ENCODE peak calls at places on chromosomes 2 and 18, in seven cellular contexts. Z is CD8-positive, alpha-beta T cell; F is lung; L is left lung; S is mucosa of descending colon; H is RWPE2; N is Peyer's patch. O is an unnamed sample. For H3K36me3, the result is how much of the 10 kb centered on the place peaks cover.

GRCh38 chr2:188984680-188985079 is 10.5 kb downstream of the COL3A1 start:
- DNase-seq in Z (no peak), F (no peak), L (no peak), S (no peak), H (no peak), N (no peak), O (no peak)

GRCh38 chr2:11903085-11903484 is 156.7 kb downstream of the LPIN1 start:
- DNase-seq in Z (no peak), F (no peak), L (no peak), S (no peak), H (no peak), N (no peak), O (no peak)

GRCh38 chr2:179264238-179265081 is at the start of gene SESTD1:
- DNase-seq in Z (peak), F (peak), L (peak), S (peak), H (no peak), N (peak), O (no peak)

GRCh38 chr2:158781562-158781961 is 13.6 kb upstream of the DAPL1 start:
- DNase-seq in Z (no peak), F (no peak), L (no peak), S (no peak), H (no peak), N (no peak), O (peak)

GRCh38 chr2:14451312-14451711 is 181.2 kb upstream of the LRATD1 start:
- DNase-seq in Z (no peak), F (no peak), L (no peak), S (no peak), H (no peak), N (no peak), O (no peak)

GRCh38 chr2:69559696-69560482 is 83.7 kb downstream of the AAK1 start:
- DNase-seq in Z (no peak), F (no peak), L (no peak), S (no peak), H (no peak), N (no peak), O (peak)

GRCh38 chr2:179051250-179051649 is 1.3 kb upstream of the CCDC141 start:
- DNase-seq in Z (no peak), F (no peak), L (no peak), S (no peak), H (no peak), N (no peak), O (no peak)

GRCh38 chr2:38146302-38146916 is 70.5 kb upstream of the CYP1B1 start:
- DNase-seq in Z (no peak), F (no peak), L (peak), S (no peak), H (peak), N (no peak), O (peak)

GRCh38 chr18:4125939-4126250 is 329.2 kb downstream of the DLGAP1 start:
- DNase-seq in Z (no peak), F (no peak), L (no peak), S (no peak), H (no peak), N (no peak), O (no peak)

GRCh38 chr2:40281021-40281940 is 170.6 kb downstream of the SLC8A1 start:
- DNase-seq in Z (no peak), F (no peak), L (no peak), S (no peak), H (no peak), N (no peak), O (peak)

GRCh38 chr2:176056411-176056810 is 27.4 kb downstream of the EVX2 start:
- DNase-seq in Z (no peak), F (no peak), L (no peak), S (no peak), H (no peak), N (no peak), O (no peak)
- H3K4me3 ChIP-seq in Z (no peak), F (no peak), L (no peak), S (no peak), H (no peak), N (no peak), O (no peak)

DNA sequence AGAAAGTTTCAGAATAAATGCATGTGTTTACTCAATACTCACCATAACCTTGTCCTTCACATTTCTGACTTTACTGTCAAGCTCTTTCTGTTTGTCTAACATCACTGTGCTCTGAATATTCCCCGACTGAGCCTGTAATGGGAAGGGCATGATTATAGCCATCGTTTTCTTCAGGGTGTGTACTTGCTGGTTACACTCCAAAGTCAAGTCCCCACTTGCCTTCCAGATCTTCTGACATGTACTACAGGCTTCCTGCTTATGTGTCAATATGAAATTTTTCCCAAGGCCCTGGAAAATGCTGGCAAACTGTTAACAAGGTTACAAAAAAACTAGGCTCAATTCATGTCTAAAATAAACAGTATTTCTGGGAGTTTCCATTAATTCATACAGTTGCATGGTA is 12.9 kb downstream of the STAT1 start:
- DNase-seq in Z (no peak), F (no peak), L (no peak), S (no peak), H (no peak), N (no peak), O (no peak)
- H3K36me3 ChIP-seq in Z (half or more), F (under half), L (under half), S (under half), H (half or more), N (half or more), O (under half)

DNA sequence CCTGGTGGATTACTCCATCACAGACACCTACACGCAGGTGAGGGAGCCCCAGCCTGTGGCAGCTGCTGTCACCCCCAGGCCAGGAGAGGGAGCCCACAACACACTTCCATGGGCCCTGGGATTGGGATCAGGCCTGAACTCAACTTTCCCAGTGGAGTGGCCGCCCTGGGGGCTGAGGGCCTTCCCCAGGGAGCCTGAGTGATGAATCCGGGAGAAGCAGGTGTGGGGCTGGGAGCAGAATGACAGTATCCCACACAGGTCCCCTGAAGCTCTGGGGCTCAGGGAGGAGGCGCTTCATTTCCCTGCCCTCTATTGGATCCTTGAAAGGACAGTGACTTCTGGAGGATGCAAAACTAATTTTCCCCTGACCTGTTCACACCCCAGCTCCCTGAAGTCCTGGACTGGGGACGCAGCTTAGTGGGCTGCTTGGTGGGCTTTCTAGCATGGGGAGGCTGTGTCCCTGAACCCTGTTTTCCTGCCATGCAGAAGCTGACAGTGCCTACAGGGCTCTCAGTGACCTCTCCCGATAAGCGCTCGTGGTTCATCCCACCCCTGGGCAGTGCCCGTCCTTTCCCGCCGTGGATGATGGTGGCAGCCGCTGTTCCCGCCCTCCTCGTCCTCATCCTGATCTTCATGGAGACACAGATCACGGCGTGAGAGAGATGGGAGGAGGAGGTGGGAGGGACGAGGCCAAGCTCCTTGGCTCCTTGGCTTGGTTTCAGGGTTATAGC is 11.0 kb downstream of the SLC4A3 start:
- DNase-seq in Z (no peak), F (no peak), L (no peak), S (no peak), H (no peak), N (no peak), O (no peak)
- TF ChIP-seq CTCF in Z (no peak), F (no peak), L (no peak), S (no peak), H (peak), N (no peak), O (peak)

GRCh38 chr2:170973225-170973491 is 44.1 kb downstream of the GORASP2 start:
- DNase-seq in Z (no peak), F (no peak), L (no peak), S (no peak), H (no peak), N (no peak), O (no peak)
- H3K4me3 ChIP-seq in Z (peak), F (peak), L (peak), S (no peak), H (peak), N (peak), O (peak)

GRCh38 chr2:28782423-28782822 is 28.2 kb upstream of the SPDYA start:
- DNase-seq in Z (no peak), F (no peak), L (no peak), S (no peak), H (no peak), N (no peak), O (no peak)

GRCh38 chr2:28779020-28779419 is 27.4 kb downstream of the PPP1CB start:
- DNase-seq in Z (no peak), F (no peak), L (no peak), S (no peak), H (no peak), N (no peak), O (no peak)

GRCh38 chr2:28776471-28776870 is 24.8 kb downstream of the PPP1CB start:
- DNase-seq in Z (no peak), F (no peak), L (no peak), S (no peak), H (no peak), N (no peak), O (no peak)

GRCh38 chr2:28780496-28780895 is 28.9 kb downstream of the PPP1CB start:
- DNase-seq in Z (no peak), F (no peak), L (no peak), S (no peak), H (no peak), N (no peak), O (no peak)

GRCh38 chr2:28778392-28778791 is 26.8 kb downstream of the PPP1CB start:
- DNase-seq in Z (no peak), F (no peak), L (no peak), S (no peak), H (no peak), N (no peak), O (no peak)
- H3K36me3 ChIP-seq in Z (under half), F (under half), L (under half), S (under half), H (half or more), N (half or more), O (under half)

DNA sequence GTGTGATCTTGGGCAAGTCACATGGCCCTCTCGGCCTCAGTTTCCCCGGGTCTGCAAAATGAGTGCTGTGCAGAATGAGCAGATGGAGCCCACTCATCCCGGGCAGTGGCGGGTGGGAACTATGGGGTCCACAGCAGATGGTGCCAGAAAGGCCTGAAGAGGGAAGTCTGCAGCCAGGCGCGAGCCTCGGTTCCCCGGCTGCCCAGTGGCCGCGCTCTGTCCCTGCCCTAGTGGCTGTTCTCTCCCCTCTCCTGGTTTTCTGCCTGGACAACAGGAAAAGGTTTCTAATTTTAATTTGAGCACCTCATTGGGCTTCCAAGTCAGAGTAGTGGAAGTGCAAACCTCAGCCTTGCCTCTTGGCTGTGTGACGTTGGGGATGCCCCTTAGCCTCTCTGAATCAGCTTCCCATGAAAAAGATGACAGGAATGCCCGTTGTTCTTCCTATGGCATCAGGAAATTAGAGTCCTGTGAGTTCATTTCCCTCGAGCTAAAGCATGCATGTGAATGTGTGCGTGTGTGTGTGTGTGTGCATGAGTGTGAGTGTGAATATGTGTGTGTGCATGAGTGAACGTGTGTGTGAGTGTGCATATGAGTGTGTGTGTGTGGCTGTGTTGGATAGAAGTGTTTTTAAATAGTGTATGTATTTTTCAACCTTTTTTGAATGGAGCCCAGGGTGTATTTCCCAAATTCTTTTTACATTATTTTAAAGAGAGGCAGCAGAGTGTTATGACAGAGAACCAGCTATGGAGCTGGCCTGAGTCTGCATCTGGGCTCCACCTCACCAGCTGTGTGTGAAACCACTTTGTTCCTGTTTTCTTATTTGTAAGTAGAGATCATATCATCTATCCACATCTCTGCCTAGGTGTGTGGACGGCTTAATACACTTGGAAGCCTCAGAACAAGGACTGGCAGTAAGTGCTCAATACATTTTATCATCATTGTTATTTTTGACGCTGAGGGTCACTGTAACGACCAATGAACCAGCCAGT is 41.3 kb downstream of the RRM2 start:
- DNase-seq in Z (no peak), F (no peak), L (no peak), S (no peak), H (no peak), N (no peak), O (no peak)
- TF ChIP-seq CTCF in Z (no peak), F (no peak), L (no peak), S (no peak), H (no peak), N (no peak), O (no peak)

GRCh38 chr2:951224-952006 is 766 bp downstream of the SNTG2 start:
- DNase-seq in Z (no peak), F (no peak), L (peak), S (no peak), H (no peak), N (no peak), O (no peak)
- H3K4me3 ChIP-seq in Z (peak), F (no peak), L (peak), S (no peak), H (no peak), N (peak), O (peak)

GRCh38 chr18:251572-251971 is 16.3 kb downstream of the THOC1 start:
- DNase-seq in Z (no peak), F (no peak), L (no peak), S (no peak), H (no peak), N (no peak), O (no peak)
- H3K36me3 ChIP-seq in Z (under half), F (under half), L (under half), S (under half), H (half or more), N (half or more), O (under half)